ENCODE peak calls at places on chromosome 2, in eight cellular contexts. One of them, this sample, is unnamed. For H3K4me1, the result is how much of the 10 kb centered on the place peaks cover.

GRCh38 chr2:60353406-60353800 is 200.1 kb downstream of the BCL11A start:
- DNase-seq in adrenal gland: no peak
- DNase-seq in uterus: no peak
- DNase-seq in A549: no peak
- DNase-seq in HCT116: no peak
- DNase-seq in Peyer's patch: no peak
- DNase-seq in IMR-90: no peak
- DNase-seq in suprapubic skin: no peak
- DNase-seq in this sample: no peak

GRCh38 chr2:151841025-151841424 is 12.8 kb upstream of the ARL5A start:
- DNase-seq in Peyer's patch: no peak
- DNase-seq in IMR-90: no peak
- DNase-seq in A549: no peak
- DNase-seq in suprapubic skin: no peak
- DNase-seq in adrenal gland: no peak
- DNase-seq in HCT116: no peak
- DNase-seq in uterus: no peak
- DNase-seq in this sample: no peak

GRCh38 chr2:203682688-203683130 is 23.7 kb upstream of the CD28 start:
- DNase-seq in uterus: peak
- DNase-seq in Peyer's patch: no peak
- DNase-seq in adrenal gland: peak
- DNase-seq in A549: no peak
- DNase-seq in IMR-90: peak
- DNase-seq in HCT116: no peak
- DNase-seq in suprapubic skin: no peak
- DNase-seq in this sample: no peak

GRCh38 chr2:118112771-118113334 is 24.6 kb downstream of the INSIG2 start:
- DNase-seq in A549: peak
- DNase-seq in HCT116: peak
- DNase-seq in IMR-90: peak
- DNase-seq in adrenal gland: no peak
- DNase-seq in uterus: no peak
- DNase-seq in Peyer's patch: no peak
- DNase-seq in suprapubic skin: no peak
- DNase-seq in this sample: no peak

GRCh38 chr2:242010567-242011513 is 141.3 kb downstream of the RTP5 start:
- DNase-seq in IMR-90: peak
- DNase-seq in HCT116: no peak
- DNase-seq in uterus: no peak
- DNase-seq in Peyer's patch: no peak
- DNase-seq in adrenal gland: no peak
- DNase-seq in suprapubic skin: peak
- DNase-seq in A549: no peak
- DNase-seq in this sample: no peak

GRCh38 chr2:168976034-168976654 is 55.0 kb downstream of the ABCB11 start:
- DNase-seq in uterus: no peak
- DNase-seq in HCT116: no peak
- DNase-seq in IMR-90: no peak
- DNase-seq in suprapubic skin: no peak
- DNase-seq in A549: no peak
- DNase-seq in adrenal gland: no peak
- DNase-seq in Peyer's patch: no peak
- DNase-seq in this sample: no peak

GRCh38 chr2:168434164-168434563 is 21.9 kb upstream of the CERS6 start:
- DNase-seq in adrenal gland: peak
- DNase-seq in Peyer's patch: peak
- DNase-seq in uterus: peak
- DNase-seq in A549: no peak
- DNase-seq in HCT116: no peak
- DNase-seq in suprapubic skin: no peak
- DNase-seq in IMR-90: no peak
- DNase-seq in this sample: peak

GRCh38 chr2:218273908-218274249 is 3.6 kb downstream of the PNKD start:
- DNase-seq in HCT116: no peak
- DNase-seq in Peyer's patch: no peak
- DNase-seq in suprapubic skin: no peak
- DNase-seq in uterus: no peak
- DNase-seq in A549: no peak
- DNase-seq in adrenal gland: no peak
- DNase-seq in IMR-90: no peak
- DNase-seq in this sample: no peak

GRCh38 chr2:107414376-107414775 is 412.3 kb upstream of the RGPD4 start:
- DNase-seq in adrenal gland: no peak
- DNase-seq in uterus: no peak
- DNase-seq in HCT116: no peak
- DNase-seq in IMR-90: no peak
- DNase-seq in suprapubic skin: no peak
- DNase-seq in Peyer's patch: no peak
- DNase-seq in A549: no peak
- DNase-seq in this sample: no peak

GRCh38 chr2:214127178-214127970 is 283.5 kb upstream of the VWC2L start:
- DNase-seq in uterus: peak
- DNase-seq in HCT116: no peak
- DNase-seq in IMR-90: peak
- DNase-seq in A549: no peak
- DNase-seq in adrenal gland: no peak
- DNase-seq in suprapubic skin: no peak
- DNase-seq in Peyer's patch: no peak
- DNase-seq in this sample: no peak

GRCh38 chr2:157413342-157414035 is 30.4 kb downstream of the CYTIP start:
- DNase-seq in HCT116: no peak
- DNase-seq in adrenal gland: no peak
- DNase-seq in suprapubic skin: no peak
- DNase-seq in uterus: no peak
- DNase-seq in Peyer's patch: peak
- DNase-seq in A549: no peak
- DNase-seq in IMR-90: no peak
- DNase-seq in this sample: no peak

GRCh38 chr2:197904446-197904845 is 100.1 kb downstream of the PLCL1 start:
- DNase-seq in Peyer's patch: no peak
- DNase-seq in uterus: no peak
- DNase-seq in adrenal gland: no peak
- DNase-seq in HCT116: no peak
- DNase-seq in IMR-90: no peak
- DNase-seq in A549: no peak
- DNase-seq in suprapubic skin: no peak
- DNase-seq in this sample: no peak

GRCh38 chr2:210591663-210592062 is 35.3 kb downstream of the CPS1 start:
- DNase-seq in suprapubic skin: no peak
- DNase-seq in Peyer's patch: no peak
- DNase-seq in adrenal gland: no peak
- DNase-seq in HCT116: no peak
- DNase-seq in IMR-90: no peak
- DNase-seq in A549: no peak
- DNase-seq in uterus: no peak
- DNase-seq in this sample: no peak

DNA sequence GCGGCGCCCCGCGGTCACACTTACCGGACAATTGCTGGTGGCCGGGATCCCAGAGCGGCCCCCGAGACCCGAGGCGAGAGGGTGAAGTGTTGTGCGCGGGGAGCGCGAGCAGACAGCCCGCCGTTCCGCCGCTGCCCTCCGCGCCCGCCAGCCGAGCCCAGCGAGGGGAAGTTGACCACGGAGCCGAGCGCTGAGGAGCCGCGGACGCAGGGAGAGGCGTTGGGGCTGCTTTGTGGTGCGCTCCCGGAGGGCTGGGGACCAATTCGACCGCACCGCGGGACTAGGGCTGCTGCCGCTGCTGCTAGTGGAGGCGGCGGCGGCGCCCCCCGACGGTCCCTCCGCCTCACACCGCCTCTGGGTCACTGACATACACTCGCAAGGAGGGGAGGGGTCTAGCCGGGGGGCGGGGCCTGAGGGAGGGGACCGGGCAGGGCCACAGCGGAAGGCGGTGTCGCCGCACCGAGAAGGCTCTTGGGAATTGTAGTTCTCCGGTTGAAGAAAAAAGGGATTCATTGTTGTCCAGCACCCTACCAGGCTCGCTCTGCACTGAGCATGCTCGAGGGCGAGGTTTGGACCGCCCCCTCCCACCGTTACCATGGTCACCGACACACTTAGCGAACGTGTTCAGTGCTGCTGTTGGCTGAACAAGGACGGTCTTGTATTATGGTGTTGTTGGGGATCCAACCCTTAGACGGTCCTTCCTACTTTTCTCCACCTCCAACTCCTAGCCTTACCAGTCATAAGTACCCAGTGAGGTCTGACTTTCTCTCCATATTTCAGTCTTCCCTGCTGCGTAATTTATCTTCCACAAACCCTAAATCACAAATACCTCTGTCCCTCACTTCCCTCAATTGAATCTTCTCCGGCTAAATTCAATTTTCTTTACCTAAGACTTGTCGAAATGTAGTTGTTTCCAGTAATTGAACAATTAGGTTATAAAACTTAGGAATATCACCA is at the start of gene PELI1:
- DNase-seq in adrenal gland: peak
- DNase-seq in A549: peak
- DNase-seq in uterus: peak
- DNase-seq in Peyer's patch: peak
- DNase-seq in IMR-90: peak
- DNase-seq in HCT116: peak
- DNase-seq in suprapubic skin: peak
- DNase-seq in this sample: peak
- TF ChIP-seq POLR2A in adrenal gland: peak
- TF ChIP-seq POLR2A in A549: peak
- TF ChIP-seq POLR2A in uterus: peak
- TF ChIP-seq POLR2A in Peyer's patch: peak
- TF ChIP-seq POLR2A in IMR-90: peak
- TF ChIP-seq POLR2A in HCT116: no peak
- TF ChIP-seq POLR2A in suprapubic skin: peak
- TF ChIP-seq POLR2A in this sample: peak

GRCh38 chr2:45192481-45192880 is 183.2 kb upstream of the SIX2 start:
- DNase-seq in adrenal gland: no peak
- DNase-seq in IMR-90: no peak
- DNase-seq in uterus: no peak
- DNase-seq in suprapubic skin: no peak
- DNase-seq in A549: no peak
- DNase-seq in Peyer's patch: no peak
- DNase-seq in HCT116: no peak
- DNase-seq in this sample: no peak
- H3K4me1 ChIP-seq in adrenal gland: under half
- H3K4me1 ChIP-seq in IMR-90: under half
- H3K4me1 ChIP-seq in uterus: under half
- H3K4me1 ChIP-seq in suprapubic skin: under half
- H3K4me1 ChIP-seq in A549: under half
- H3K4me1 ChIP-seq in Peyer's patch: under half
- H3K4me1 ChIP-seq in HCT116: under half
- H3K4me1 ChIP-seq in this sample: under half

DNA sequence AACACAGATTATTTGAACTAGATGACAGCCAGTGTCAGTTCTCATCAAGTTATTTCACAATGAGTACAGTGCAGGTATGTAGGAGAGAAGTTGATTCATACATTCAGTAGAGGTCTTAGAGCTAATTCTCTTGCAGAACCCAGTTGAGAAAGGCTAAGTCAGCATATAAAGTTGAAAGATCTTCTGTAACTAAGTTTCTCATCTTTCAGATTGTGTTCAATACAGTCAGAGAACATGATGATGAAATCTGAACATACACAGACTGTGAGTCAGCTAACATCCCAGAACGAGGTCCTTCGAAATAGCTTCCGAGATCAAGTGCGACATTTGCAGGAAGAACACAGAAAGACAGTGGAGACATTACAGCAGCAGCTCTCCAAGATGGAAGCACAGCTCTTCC is 41.9 kb upstream of the LIMS1 start:
- DNase-seq in HCT116: no peak
- DNase-seq in IMR-90: peak
- DNase-seq in suprapubic skin: no peak
- DNase-seq in Peyer's patch: no peak
- DNase-seq in uterus: no peak
- DNase-seq in adrenal gland: peak
- DNase-seq in A549: peak
- DNase-seq in this sample: no peak
- TF ChIP-seq CTCF in HCT116: no peak
- TF ChIP-seq CTCF in IMR-90: no peak
- TF ChIP-seq CTCF in suprapubic skin: no peak
- TF ChIP-seq CTCF in Peyer's patch: no peak
- TF ChIP-seq CTCF in uterus: no peak
- TF ChIP-seq CTCF in adrenal gland: no peak
- TF ChIP-seq CTCF in A549: no peak
- TF ChIP-seq CTCF in this sample: no peak

GRCh38 chr2:24124003-24124585 is 825 bp downstream of the FAM228B start:
- DNase-seq in HCT116: no peak
- DNase-seq in IMR-90: peak
- DNase-seq in A549: peak
- DNase-seq in adrenal gland: no peak
- DNase-seq in suprapubic skin: no peak
- DNase-seq in uterus: no peak
- DNase-seq in Peyer's patch: no peak
- DNase-seq in this sample: no peak

GRCh38 chr2:24122356-24123211 is 550 bp downstream of the PFN4 start:
- DNase-seq in IMR-90: peak
- DNase-seq in uterus: no peak
- DNase-seq in Peyer's patch: no peak
- DNase-seq in HCT116: no peak
- DNase-seq in suprapubic skin: no peak
- DNase-seq in adrenal gland: no peak
- DNase-seq in A549: peak
- DNase-seq in this sample: no peak

GRCh38 chr2:24121469-24121868 is 1.7 kb downstream of the PFN4 start:
- DNase-seq in suprapubic skin: no peak
- DNase-seq in HCT116: no peak
- DNase-seq in Peyer's patch: no peak
- DNase-seq in adrenal gland: no peak
- DNase-seq in A549: no peak
- DNase-seq in uterus: no peak
- DNase-seq in IMR-90: no peak
- DNase-seq in this sample: no peak

GRCh38 chr2:24117902-24118301 is 5.2 kb downstream of the PFN4 start:
- DNase-seq in uterus: no peak
- DNase-seq in Peyer's patch: no peak
- DNase-seq in A549: no peak
- DNase-seq in adrenal gland: no peak
- DNase-seq in HCT116: no peak
- DNase-seq in IMR-90: no peak
- DNase-seq in suprapubic skin: no peak
- DNase-seq in this sample: no peak

DNA sequence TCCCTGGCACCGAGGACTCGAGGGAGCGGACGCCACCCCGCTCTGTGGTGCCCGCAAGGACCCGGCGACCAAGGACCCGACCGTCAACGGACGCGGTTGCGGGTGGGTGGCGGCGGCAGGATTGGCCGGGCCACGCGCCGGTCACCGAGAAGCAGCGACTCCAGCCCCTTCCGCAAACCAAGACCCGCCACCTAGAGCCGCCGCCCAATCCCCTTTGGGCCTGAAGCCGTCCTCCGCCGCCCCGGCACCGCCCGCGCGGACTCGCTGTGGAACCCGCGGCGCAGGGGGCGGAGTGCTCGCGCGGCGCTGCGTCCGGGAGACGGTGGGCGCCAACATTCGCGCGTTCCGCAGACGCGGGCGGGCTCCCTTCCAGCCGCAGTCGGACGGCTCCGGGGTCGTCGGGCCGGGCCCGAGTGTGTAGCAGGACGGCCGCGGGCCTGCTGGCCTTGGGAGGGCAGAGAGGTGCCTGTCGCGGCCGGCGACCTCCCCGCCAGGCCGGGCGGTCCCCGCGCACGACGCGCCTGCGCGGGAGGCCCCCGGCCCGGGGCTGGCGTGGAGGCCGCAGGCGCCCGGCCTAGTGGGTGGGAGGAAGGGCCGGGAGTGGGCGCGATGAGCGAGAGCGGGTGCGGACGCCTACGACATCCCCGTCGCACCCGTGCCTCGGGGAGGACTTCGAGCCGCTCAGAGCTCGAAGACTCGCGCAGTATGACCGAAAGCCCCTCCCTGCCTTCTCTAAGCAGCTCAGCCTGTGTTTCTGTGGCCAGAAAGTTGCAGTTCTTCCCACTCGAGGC is at the start of the genes FAM228B and PFN4:
- DNase-seq in uterus: peak
- DNase-seq in HCT116: peak
- DNase-seq in A549: peak
- DNase-seq in adrenal gland: peak
- DNase-seq in Peyer's patch: peak
- DNase-seq in IMR-90: peak
- DNase-seq in suprapubic skin: peak
- DNase-seq in this sample: peak
- TF ChIP-seq POLR2A in uterus: peak
- TF ChIP-seq POLR2A in HCT116: peak
- TF ChIP-seq POLR2A in A549: peak
- TF ChIP-seq POLR2A in adrenal gland: peak
- TF ChIP-seq POLR2A in Peyer's patch: peak
- TF ChIP-seq POLR2A in IMR-90: peak
- TF ChIP-seq POLR2A in suprapubic skin: peak
- TF ChIP-seq POLR2A in this sample: no peak

This sample was measured in stomach.